ENCODE peak calls at places on chromosomes 6 and 20, in ten cellular contexts. One of them, this sample, is unnamed.

GRCh38 chr6:89034586-89035251 is 45.8 kb upstream of the PNRC1 start:
- DNase-seq in cardiac muscle cell: peak
- DNase-seq in SK-N-SH: no peak
- DNase-seq in adrenal gland: peak
- DNase-seq in upper lobe of right lung: no peak
- DNase-seq in IMR-90: peak
- DNase-seq in uterus: peak
- DNase-seq in lower lobe of right lung: peak
- DNase-seq in brain microvascular endothelial cell: no peak
- DNase-seq in small intestine: peak
- DNase-seq in this sample: peak

GRCh38 chr6:79031821-79032590 is 46.0 kb downstream of the PHIP start:
- DNase-seq in lower lobe of right lung: no peak
- DNase-seq in adrenal gland: no peak
- DNase-seq in SK-N-SH: no peak
- DNase-seq in upper lobe of right lung: no peak
- DNase-seq in IMR-90: peak
- DNase-seq in cardiac muscle cell: peak
- DNase-seq in small intestine: no peak
- DNase-seq in brain microvascular endothelial cell: peak
- DNase-seq in uterus: no peak
- DNase-seq in this sample: no peak

GRCh38 chr20:39795401-39796272 is 833.5 kb downstream of the DHX35 start:
- DNase-seq in lower lobe of right lung: no peak
- DNase-seq in IMR-90: peak
- DNase-seq in small intestine: no peak
- DNase-seq in uterus: peak
- DNase-seq in SK-N-SH: no peak
- DNase-seq in upper lobe of right lung: no peak
- DNase-seq in brain microvascular endothelial cell: peak
- DNase-seq in cardiac muscle cell: no peak
- DNase-seq in adrenal gland: no peak
- DNase-seq in this sample: peak

GRCh38 chr20:15913661-15914060 is 659.6 kb downstream of the KIF16B start:
- DNase-seq in IMR-90: no peak
- DNase-seq in SK-N-SH: no peak
- DNase-seq in adrenal gland: no peak
- DNase-seq in cardiac muscle cell: no peak
- DNase-seq in lower lobe of right lung: no peak
- DNase-seq in upper lobe of right lung: no peak
- DNase-seq in small intestine: no peak
- DNase-seq in uterus: no peak
- DNase-seq in brain microvascular endothelial cell: no peak
- DNase-seq in this sample: no peak

GRCh38 chr6:93317587-93317986 is 101.8 kb downstream of the EPHA7 start:
- DNase-seq in cardiac muscle cell: no peak
- DNase-seq in upper lobe of right lung: no peak
- DNase-seq in uterus: no peak
- DNase-seq in lower lobe of right lung: no peak
- DNase-seq in brain microvascular endothelial cell: no peak
- DNase-seq in SK-N-SH: no peak
- DNase-seq in adrenal gland: no peak
- DNase-seq in IMR-90: no peak
- DNase-seq in small intestine: no peak
- DNase-seq in this sample: no peak

GRCh38 chr20:43190332-43190953 is 737 bp upstream of the PTPRT start:
- DNase-seq in brain microvascular endothelial cell: no peak
- DNase-seq in small intestine: no peak
- DNase-seq in uterus: no peak
- DNase-seq in SK-N-SH: peak
- DNase-seq in lower lobe of right lung: no peak
- DNase-seq in adrenal gland: no peak
- DNase-seq in cardiac muscle cell: no peak
- DNase-seq in IMR-90: no peak
- DNase-seq in upper lobe of right lung: no peak
- DNase-seq in this sample: no peak

GRCh38 chr20:7410150-7410549 is 530.1 kb downstream of the HAO1 start:
- DNase-seq in IMR-90: no peak
- DNase-seq in small intestine: no peak
- DNase-seq in uterus: no peak
- DNase-seq in lower lobe of right lung: no peak
- DNase-seq in adrenal gland: no peak
- DNase-seq in upper lobe of right lung: no peak
- DNase-seq in brain microvascular endothelial cell: no peak
- DNase-seq in cardiac muscle cell: no peak
- DNase-seq in SK-N-SH: no peak
- DNase-seq in this sample: no peak

GRCh38 chr20:5714261-5715041 is 35.8 kb upstream of the SHLD1 start:
- DNase-seq in cardiac muscle cell: peak
- DNase-seq in small intestine: peak
- DNase-seq in SK-N-SH: no peak
- DNase-seq in uterus: peak
- DNase-seq in IMR-90: peak
- DNase-seq in upper lobe of right lung: no peak
- DNase-seq in lower lobe of right lung: no peak
- DNase-seq in brain microvascular endothelial cell: peak
- DNase-seq in adrenal gland: no peak
- DNase-seq in this sample: no peak

GRCh38 chr6:41638801-41639555 is 710 bp downstream of the MDFI start:
- DNase-seq in brain microvascular endothelial cell: peak
- DNase-seq in adrenal gland: no peak
- DNase-seq in uterus: no peak
- DNase-seq in IMR-90: no peak
- DNase-seq in small intestine: no peak
- DNase-seq in SK-N-SH: peak
- DNase-seq in lower lobe of right lung: peak
- DNase-seq in cardiac muscle cell: peak
- DNase-seq in upper lobe of right lung: no peak
- DNase-seq in this sample: no peak

GRCh38 chr6:41637179-41638001 is 878 bp upstream of the MDFI start:
- DNase-seq in lower lobe of right lung: peak
- DNase-seq in uterus: no peak
- DNase-seq in SK-N-SH: peak
- DNase-seq in upper lobe of right lung: no peak
- DNase-seq in small intestine: no peak
- DNase-seq in IMR-90: no peak
- DNase-seq in brain microvascular endothelial cell: no peak
- DNase-seq in adrenal gland: no peak
- DNase-seq in cardiac muscle cell: no peak
- DNase-seq in this sample: no peak

GRCh38 chr6:41636803-41637178 is 1.5 kb upstream of the MDFI start:
- DNase-seq in uterus: no peak
- DNase-seq in SK-N-SH: no peak
- DNase-seq in IMR-90: no peak
- DNase-seq in upper lobe of right lung: peak
- DNase-seq in brain microvascular endothelial cell: no peak
- DNase-seq in adrenal gland: peak
- DNase-seq in lower lobe of right lung: peak
- DNase-seq in cardiac muscle cell: peak
- DNase-seq in small intestine: peak
- DNase-seq in this sample: no peak

GRCh38 chr6:41639556-41640371 is 1.5 kb downstream of the MDFI start:
- DNase-seq in lower lobe of right lung: peak
- DNase-seq in IMR-90: no peak
- DNase-seq in uterus: no peak
- DNase-seq in cardiac muscle cell: peak
- DNase-seq in brain microvascular endothelial cell: no peak
- DNase-seq in adrenal gland: no peak
- DNase-seq in upper lobe of right lung: peak
- DNase-seq in small intestine: no peak
- DNase-seq in SK-N-SH: no peak
- DNase-seq in this sample: no peak

GRCh38 chr6:41638002-41638800 is at the start of gene MDFI:
- DNase-seq in cardiac muscle cell: peak
- DNase-seq in lower lobe of right lung: no peak
- DNase-seq in upper lobe of right lung: no peak
- DNase-seq in small intestine: no peak
- DNase-seq in uterus: no peak
- DNase-seq in SK-N-SH: peak
- DNase-seq in adrenal gland: no peak
- DNase-seq in brain microvascular endothelial cell: no peak
- DNase-seq in IMR-90: no peak
- DNase-seq in this sample: no peak
- H3K27ac ChIP-seq in cardiac muscle cell: no peak
- H3K27ac ChIP-seq in lower lobe of right lung: peak
- H3K27ac ChIP-seq in upper lobe of right lung: peak
- H3K27ac ChIP-seq in small intestine: no peak
- H3K27ac ChIP-seq in uterus: no peak
- H3K27ac ChIP-seq in SK-N-SH: peak
- H3K27ac ChIP-seq in adrenal gland: no peak
- H3K27ac ChIP-seq in brain microvascular endothelial cell: no peak
- H3K27ac ChIP-seq in IMR-90: no peak
- H3K27ac ChIP-seq in this sample: peak

DNA sequence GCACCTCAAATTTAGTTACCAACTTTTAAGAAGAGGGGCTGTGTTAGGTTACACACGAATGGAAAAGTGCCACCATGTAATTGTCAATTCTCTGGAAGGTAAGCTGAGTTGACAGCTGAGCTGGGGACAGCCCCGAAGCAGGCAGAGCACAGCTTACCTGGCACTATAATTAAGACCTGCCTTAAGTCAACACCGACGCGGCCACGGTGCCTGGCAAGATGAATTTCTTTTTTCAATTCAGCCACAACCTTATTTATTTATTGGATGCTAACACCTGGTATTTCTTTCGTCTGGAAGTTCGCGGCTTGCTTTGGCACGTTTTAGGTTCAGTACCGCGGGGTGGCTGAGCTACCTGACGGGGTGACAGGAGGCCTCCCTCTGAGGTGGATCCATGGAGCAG is 40.6 kb upstream of the NFATC2 start:
- DNase-seq in uterus: no peak
- DNase-seq in SK-N-SH: no peak
- DNase-seq in upper lobe of right lung: no peak
- DNase-seq in IMR-90: no peak
- DNase-seq in brain microvascular endothelial cell: no peak
- DNase-seq in cardiac muscle cell: no peak
- DNase-seq in adrenal gland: no peak
- DNase-seq in small intestine: no peak
- DNase-seq in lower lobe of right lung: no peak
- DNase-seq in this sample: no peak
- H3K27ac ChIP-seq in uterus: no peak
- H3K27ac ChIP-seq in SK-N-SH: no peak
- H3K27ac ChIP-seq in upper lobe of right lung: no peak
- H3K27ac ChIP-seq in IMR-90: no peak
- H3K27ac ChIP-seq in brain microvascular endothelial cell: no peak
- H3K27ac ChIP-seq in cardiac muscle cell: no peak
- H3K27ac ChIP-seq in adrenal gland: no peak
- H3K27ac ChIP-seq in small intestine: no peak
- H3K27ac ChIP-seq in lower lobe of right lung: no peak
- H3K27ac ChIP-seq in this sample: no peak

DNA sequence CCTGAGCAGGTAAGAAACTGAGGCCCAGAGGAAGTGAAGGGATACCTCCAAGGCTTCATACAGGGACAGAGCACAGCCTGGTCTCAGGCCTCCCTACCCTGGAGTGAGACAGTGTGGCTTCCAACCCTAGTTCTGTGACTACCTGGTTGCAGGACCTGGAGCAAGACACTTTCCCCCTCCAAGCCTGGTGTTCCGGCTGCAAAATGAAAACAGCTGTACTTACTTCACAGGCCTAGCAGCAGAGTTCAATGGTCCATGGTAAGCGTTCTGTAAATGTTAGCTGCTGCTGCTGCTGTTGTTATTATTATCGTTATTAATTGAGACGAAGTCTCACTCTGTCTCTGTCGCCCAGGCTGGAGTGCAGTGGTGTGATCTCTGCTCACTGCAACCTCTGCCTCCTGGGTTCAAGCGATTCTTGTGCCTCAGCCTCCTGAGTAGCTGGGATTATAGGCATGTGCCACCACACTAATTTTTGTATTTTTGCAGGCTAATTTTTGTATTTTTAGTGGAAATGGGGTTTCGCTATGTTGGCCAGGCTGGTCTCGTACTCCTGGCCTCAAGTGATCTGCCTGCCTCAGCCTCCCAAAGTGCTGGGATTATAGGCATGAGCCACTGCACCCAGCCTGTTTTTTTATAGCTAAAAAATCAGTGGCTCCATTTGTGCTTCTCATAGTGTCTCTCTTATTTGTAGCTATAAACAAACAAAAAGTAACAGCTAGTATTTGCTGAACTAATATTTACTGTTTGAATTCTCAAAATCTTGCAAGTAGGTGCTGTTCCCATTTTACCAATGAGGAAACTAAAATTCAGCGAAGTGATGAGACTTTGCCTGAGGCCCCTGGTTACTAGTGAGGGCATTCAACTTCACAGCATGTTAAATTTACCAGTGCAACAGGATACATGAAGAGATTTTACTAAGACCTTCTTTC is 41.9 kb downstream of the COX4I2 start:
- DNase-seq in brain microvascular endothelial cell: no peak
- DNase-seq in cardiac muscle cell: no peak
- DNase-seq in SK-N-SH: no peak
- DNase-seq in adrenal gland: no peak
- DNase-seq in lower lobe of right lung: no peak
- DNase-seq in upper lobe of right lung: no peak
- DNase-seq in IMR-90: no peak
- DNase-seq in uterus: no peak
- DNase-seq in small intestine: no peak
- DNase-seq in this sample: no peak
- H3K27ac ChIP-seq in brain microvascular endothelial cell: no peak
- H3K27ac ChIP-seq in cardiac muscle cell: peak
- H3K27ac ChIP-seq in SK-N-SH: peak
- H3K27ac ChIP-seq in adrenal gland: peak
- H3K27ac ChIP-seq in lower lobe of right lung: peak
- H3K27ac ChIP-seq in upper lobe of right lung: peak
- H3K27ac ChIP-seq in IMR-90: peak
- H3K27ac ChIP-seq in uterus: no peak
- H3K27ac ChIP-seq in small intestine: no peak
- H3K27ac ChIP-seq in this sample: peak

GRCh38 chr20:63745424-63745805 is 5.8 kb downstream of the SLC2A4RG start:
- DNase-seq in SK-N-SH: peak
- DNase-seq in uterus: no peak
- DNase-seq in cardiac muscle cell: no peak
- DNase-seq in brain microvascular endothelial cell: no peak
- DNase-seq in IMR-90: no peak
- DNase-seq in small intestine: no peak
- DNase-seq in lower lobe of right lung: no peak
- DNase-seq in adrenal gland: no peak
- DNase-seq in upper lobe of right lung: no peak
- DNase-seq in this sample: no peak

GRCh38 chr20:63743210-63743970 is 3.8 kb downstream of the SLC2A4RG start:
- DNase-seq in upper lobe of right lung: peak
- DNase-seq in uterus: no peak
- DNase-seq in cardiac muscle cell: no peak
- DNase-seq in small intestine: no peak
- DNase-seq in SK-N-SH: no peak
- DNase-seq in brain microvascular endothelial cell: no peak
- DNase-seq in IMR-90: no peak
- DNase-seq in adrenal gland: no peak
- DNase-seq in lower lobe of right lung: no peak
- DNase-seq in this sample: no peak

GRCh38 chr20:63745961-63746765 is 6.6 kb downstream of the SLC2A4RG start:
- DNase-seq in SK-N-SH: peak
- DNase-seq in cardiac muscle cell: no peak
- DNase-seq in uterus: no peak
- DNase-seq in IMR-90: no peak
- DNase-seq in upper lobe of right lung: peak
- DNase-seq in adrenal gland: no peak
- DNase-seq in lower lobe of right lung: no peak
- DNase-seq in brain microvascular endothelial cell: no peak
- DNase-seq in small intestine: no peak
- DNase-seq in this sample: no peak

GRCh38 chr20:63744158-63744557 is 4.6 kb downstream of the SLC2A4RG start:
- DNase-seq in small intestine: no peak
- DNase-seq in adrenal gland: no peak
- DNase-seq in IMR-90: no peak
- DNase-seq in brain microvascular endothelial cell: no peak
- DNase-seq in upper lobe of right lung: no peak
- DNase-seq in cardiac muscle cell: no peak
- DNase-seq in lower lobe of right lung: no peak
- DNase-seq in uterus: no peak
- DNase-seq in SK-N-SH: no peak
- DNase-seq in this sample: no peak

GRCh38 chr20:63744574-63745423 is 5.2 kb downstream of the SLC2A4RG start:
- DNase-seq in small intestine: no peak
- DNase-seq in upper lobe of right lung: peak
- DNase-seq in adrenal gland: no peak
- DNase-seq in brain microvascular endothelial cell: no peak
- DNase-seq in lower lobe of right lung: no peak
- DNase-seq in cardiac muscle cell: no peak
- DNase-seq in IMR-90: no peak
- DNase-seq in SK-N-SH: peak
- DNase-seq in uterus: no peak
- DNase-seq in this sample: no peak
- H3K27ac ChIP-seq in small intestine: no peak
- H3K27ac ChIP-seq in upper lobe of right lung: no peak
- H3K27ac ChIP-seq in adrenal gland: no peak
- H3K27ac ChIP-seq in brain microvascular endothelial cell: no peak
- H3K27ac ChIP-seq in lower lobe of right lung: no peak
- H3K27ac ChIP-seq in cardiac muscle cell: peak
- H3K27ac ChIP-seq in IMR-90: no peak
- H3K27ac ChIP-seq in SK-N-SH: peak
- H3K27ac ChIP-seq in uterus: no peak
- H3K27ac ChIP-seq in this sample: no peak